ENCODE peak calls at places on chromosomes 7 and 10, in eight cellular contexts. J, B, P, I, N, R, A and M are unnamed samples.

GRCh38 chr7:96284838-96285237 is 37.1 kb downstream of the SLC25A13 start:
- DNase-seq in I (no peak), N (no peak), R (no peak), J (no peak), A (no peak), B (no peak), P (no peak), M (no peak)

GRCh38 chr7:142533920-142534319 is 215.4 kb upstream of the PRSS1 start:
- DNase-seq in R (no peak), P (no peak), I (no peak), B (no peak), J (no peak), N (no peak), A (no peak), M (no peak)

GRCh38 chr10:58919927-58920654 is 256.4 kb upstream of the PHYHIPL start:
- DNase-seq in B (no peak), A (no peak), P (no peak), N (no peak), J (peak), I (peak), R (peak), M (no peak)

GRCh38 chr10:95445837-95446347 is 115.3 kb downstream of the SORBS1 start:
- DNase-seq in B (no peak), R (peak), A (peak), P (peak), I (peak), J (peak), N (peak), M (peak)

GRCh38 chr10:97882142-97883091 is 32.8 kb downstream of the GOLGA7B start:
- DNase-seq in J (peak), A (no peak), R (peak), P (peak), B (no peak), N (no peak), I (peak), M (peak)

GRCh38 chr10:17084258-17084657 is 45.4 kb downstream of the CUBN start:
- DNase-seq in I (no peak), N (no peak), R (no peak), J (no peak), A (no peak), P (no peak), B (no peak), M (no peak)

GRCh38 chr7:48718731-48719387 is 205.5 kb upstream of the CDC14C start:
- DNase-seq in N (no peak), J (no peak), R (no peak), I (no peak), A (no peak), P (peak), B (no peak), M (no peak)

GRCh38 chr7:1397491-1398327 is 61.6 kb downstream of the MICALL2 start:
- DNase-seq in J (peak), P (peak), I (no peak), A (no peak), R (no peak), B (no peak), N (no peak), M (no peak)

GRCh38 chr7:32943654-32944030 is 13.6 kb upstream of the FKBP9 start:
- DNase-seq in B (no peak), J (no peak), N (no peak), I (no peak), R (no peak), P (no peak), A (no peak), M (no peak)

GRCh38 chr7:148664319-148664718 is 34.4 kb upstream of the CUL1 start:
- DNase-seq in B (no peak), P (peak), N (no peak), I (no peak), A (peak), J (peak), R (no peak), M (peak)

GRCh38 chr7:145183069-145183468 is 347.2 kb upstream of the TPK1 start:
- DNase-seq in R (no peak), J (no peak), I (no peak), A (no peak), P (no peak), B (no peak), N (no peak), M (no peak)

GRCh38 chr10:15344876-15345285 is 26.2 kb downstream of the FAM171A1 start:
- DNase-seq in I (no peak), B (no peak), R (no peak), J (peak), N (no peak), A (peak), P (peak), M (no peak)

GRCh38 chr10:96366508-96366907 is 7.7 kb upstream of the OPALIN start:
- DNase-seq in J (peak), N (no peak), R (no peak), B (no peak), I (no peak), P (no peak), A (no peak), M (no peak)

GRCh38 chr7:106767498-106768323 is 97.4 kb upstream of the PIK3CG start:
- DNase-seq in N (no peak), R (no peak), J (peak), A (no peak), I (no peak), B (no peak), P (no peak), M (no peak)

GRCh38 chr7:84154991-84155781 is 39.4 kb downstream of the SEMA3A start:
- DNase-seq in P (no peak), N (no peak), R (no peak), A (no peak), I (no peak), B (no peak), J (no peak), M (no peak)

DNA sequence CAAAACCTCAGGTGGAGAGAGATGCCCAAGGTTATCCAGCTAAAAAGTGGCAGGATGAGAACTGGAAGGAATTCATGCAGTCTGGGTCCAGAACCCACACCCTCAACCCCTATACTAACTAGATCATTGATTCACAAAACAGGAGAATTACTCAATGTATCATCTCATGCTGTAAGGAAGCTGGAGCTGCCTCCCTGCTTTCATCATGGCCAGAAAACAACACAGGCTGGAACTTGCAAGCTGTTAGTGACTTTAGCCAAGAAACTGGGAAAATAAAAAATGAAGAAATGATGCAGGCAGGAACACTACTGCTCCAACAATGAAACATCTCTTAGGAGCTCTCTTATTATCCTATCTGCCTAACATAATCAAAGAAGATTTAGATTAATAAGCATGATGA is 619.8 kb upstream of the CELF2 start:
- DNase-seq in A (no peak), N (no peak), J (no peak), I (no peak), B (no peak), R (no peak), P (no peak), M (no peak)
- TF ChIP-seq POLR2A in A (no peak), N (no peak), J (no peak), I (no peak), B (no peak), R (no peak), P (no peak), M (no peak)

GRCh38 chr7:112481833-112482669 is 1.3 kb downstream of the LSMEM1 start:
- DNase-seq in P (peak), I (peak), R (peak), J (peak), A (no peak), N (peak), B (no peak), M (peak)

GRCh38 chr7:112481337-112481736 is 546 bp downstream of the LSMEM1 start:
- DNase-seq in R (no peak), N (no peak), P (no peak), B (no peak), I (no peak), A (no peak), J (no peak), M (no peak)

GRCh38 chr7:112476390-112477052 is 4.3 kb upstream of the LSMEM1 start:
- DNase-seq in R (no peak), J (no peak), P (no peak), B (no peak), N (no peak), A (no peak), I (no peak), M (no peak)
- TF ChIP-seq POLR2A in R (no peak), J (no peak), P (no peak), B (no peak), N (no peak), A (no peak), I (no peak), M (no peak)

GRCh38 chr10:21372651-21373410 is 152.7 kb downstream of the SKIDA1 start:
- DNase-seq in P (peak), N (peak), I (peak), B (peak), J (peak), R (peak), A (peak), M (peak)
- TF ChIP-seq POLR2A in P (no peak), N (no peak), I (no peak), B (no peak), J (no peak), R (peak), A (no peak), M (peak)

GRCh38 chr7:24821045-24821853 is 64.0 kb upstream of the GSDME start:
- DNase-seq in N (peak), R (peak), B (no peak), I (peak), P (peak), J (peak), A (peak), M (peak)
- TF ChIP-seq POLR2A in N (peak), R (no peak), B (no peak), I (no peak), P (no peak), J (no peak), A (no peak), M (no peak)

GRCh38 chr7:197413-198335 is 5.3 kb downstream of the FAM20C start:
- DNase-seq in P (no peak), A (no peak), B (no peak), J (no peak), I (no peak), R (no peak), N (no peak), M (no peak)
- TF ChIP-seq POLR2A in P (no peak), A (no peak), B (no peak), J (no peak), I (no peak), R (no peak), N (no peak), M (no peak)